ENCODE peak calls at places on chromosomes 2 and 18, in ten cellular contexts. Q, S, X, L, H, W, D, Y, R and C are unnamed samples.

GRCh38 chr2:17643031-17643615 is 102.6 kb downstream of the VSNL1 start:
- DNase-seq in Q (no peak), S (no peak), X (peak; percentile 98), L (no peak), H (no peak), W (no peak), D (peak; percentile 95), Y (no peak), R (peak; percentile 82), C (no peak)

GRCh38 chr18:69770206-69770605 is 177.5 kb downstream of the CD226 start:
- DNase-seq in Q (no peak), S (no peak), X (no peak), L (no peak), H (no peak), W (no peak), D (no peak), Y (no peak), R (no peak), C (no peak)

GRCh38 chr2:239836021-239836765 is 188.9 kb downstream of the NDUFA10 start:
- DNase-seq in Q (no peak), S (no peak), X (no peak), L (no peak), H (no peak), W (no peak), D (no peak), Y (peak; percentile 31), R (no peak), C (no peak)

GRCh38 chr18:24413148-24413547 is 13.3 kb upstream of the IMPACT start:
- DNase-seq in Q (no peak), S (no peak), X (no peak), L (no peak), H (no peak), W (peak; percentile 54), D (peak; percentile 36), Y (no peak), R (peak; percentile 9), C (peak; percentile 75)

GRCh38 chr18:36711813-36712444 is 116.9 kb downstream of the TPGS2 start:
- DNase-seq in Q (no peak), S (no peak), X (peak; percentile 94), L (no peak), H (no peak), W (no peak), D (peak; percentile 95), Y (no peak), R (peak; percentile 41), C (no peak)

GRCh38 chr2:111659361-111660281 is 224.4 kb downstream of the ANAPC1 start:
- DNase-seq in Q (no peak), S (no peak), X (peak; percentile 85), L (no peak), H (no peak), W (no peak), D (peak; percentile 85), Y (peak; percentile 83), R (peak; percentile 79), C (peak; percentile 75)

GRCh38 chr18:75405341-75405740 is 22.2 kb downstream of the SMIM21 start:
- DNase-seq in Q (no peak), S (no peak), X (peak; percentile 45), L (no peak), H (no peak), W (no peak), D (peak; percentile 32), Y (no peak), R (no peak), C (no peak)

GRCh38 chr2:9205963-9206948 is at the start of gene ASAP2:
- DNase-seq in Q (no peak), S (peak; percentile 5), X (peak; percentile 68), L (peak; percentile 27), H (peak; percentile 89), W (peak; percentile 95), D (peak; percentile 68), Y (peak; percentile 87), R (peak; percentile 76), C (peak; percentile 76)

GRCh38 chr2:27264253-27264752 is 1.5 kb upstream of the SLC30A3 start:
- DNase-seq in Q (no peak), S (no peak), X (no peak), L (no peak), H (peak; percentile 60), W (peak; percentile 58), D (no peak), Y (no peak), R (no peak), C (peak; percentile 77)

GRCh38 chr2:170562928-170563327 is 152.2 kb upstream of the SP5 start:
- DNase-seq in Q (no peak), S (no peak), X (no peak), L (no peak), H (no peak), W (no peak), D (no peak), Y (no peak), R (no peak), C (no peak)

GRCh38 chr2:170707821-170708795 is 7.0 kb upstream of the SP5 start:
- DNase-seq in Q (no peak), S (no peak), X (no peak), L (no peak), H (no peak), W (no peak), D (no peak), Y (no peak), R (no peak), C (peak; percentile 27)

GRCh38 chr2:67854103-67854502 is 208.7 kb downstream of the C1D start:
- DNase-seq in Q (no peak), S (no peak), X (no peak), L (no peak), H (peak; percentile 75), W (no peak), D (no peak), Y (no peak), R (no peak), C (no peak)

GRCh38 chr2:240840435-240841060 is 20.5 kb upstream of the KIF1A start:
- DNase-seq in Q (no peak), S (no peak), X (peak; percentile 70), L (no peak), H (peak; percentile 69), W (peak; percentile 81), D (peak; percentile 72), Y (peak; percentile 68), R (peak; percentile 80), C (peak; percentile 83)

GRCh38 chr2:109438773-109439191 is 175.0 kb downstream of the SEPTIN10 start:
- DNase-seq in Q (no peak), S (no peak), X (peak; percentile 86), L (no peak), H (no peak), W (no peak), D (peak; percentile 47), Y (peak; percentile 53), R (peak; percentile 12), C (no peak)

GRCh38 chr18:42413870-42414269 is 458.8 kb downstream of the PIK3C3 start:
- DNase-seq in Q (no peak), S (no peak), X (no peak), L (no peak), H (no peak), W (no peak), D (no peak), Y (no peak), R (peak; percentile 0), C (no peak)

GRCh38 chr2:21251216-21251971 is 127.6 kb downstream of the TDRD15 start:
- DNase-seq in Q (no peak), S (no peak), X (no peak), L (no peak), H (peak; percentile 57), W (no peak), D (no peak), Y (no peak), R (no peak), C (peak; percentile 10)

GRCh38 chr2:176018708-176019107 is 16.6 kb upstream of the LNPK start:
- DNase-seq in Q (no peak), S (no peak), X (no peak), L (no peak), H (no peak), W (no peak), D (peak; percentile 17), Y (no peak), R (no peak), C (no peak)

GRCh38 chr2:181992776-181993175 is 7.1 kb downstream of the PPP1R1C start:
- DNase-seq in Q (no peak), S (no peak), X (no peak), L (no peak), H (no peak), W (no peak), D (no peak), Y (no peak), R (no peak), C (no peak)

GRCh38 chr2:159984034-159984433 is 78.4 kb downstream of the PLA2R1 start:
- DNase-seq in Q (no peak), S (no peak), X (no peak), L (no peak), H (no peak), W (no peak), D (no peak), Y (no peak), R (no peak), C (no peak)

GRCh38 chr2:214601852-214602251 is 191.0 kb downstream of the VWC2L start:
- DNase-seq in Q (no peak), S (no peak), X (no peak), L (no peak), H (no peak), W (no peak), D (no peak), Y (no peak), R (no peak), C (no peak)

GRCh38 chr2:238869293-238870124 is 21.6 kb downstream of the TWIST2 start:
- DNase-seq in Q (no peak), S (no peak), X (peak; percentile 45), L (no peak), H (no peak), W (no peak), D (peak; percentile 45), Y (no peak), R (peak; percentile 76), C (no peak)

GRCh38 chr18:22446906-22447305 is 29.2 kb upstream of the CTAGE1 start:
- DNase-seq in Q (no peak), S (no peak), X (no peak), L (no peak), H (no peak), W (no peak), D (no peak), Y (no peak), R (no peak), C (no peak)

GRCh38 chr2:181356526-181356925 is 100.7 kb upstream of the ITGA4 start:
- DNase-seq in Q (no peak), S (no peak), X (no peak), L (no peak), H (no peak), W (no peak), D (no peak), Y (no peak), R (no peak), C (no peak)

GRCh38 chr18:50315100-50315871 is 27.8 kb upstream of the CXXC1 start:
- DNase-seq in Q (no peak), S (no peak), X (no peak), L (no peak), H (no peak), W (no peak), D (no peak), Y (no peak), R (no peak), C (no peak)

GRCh38 chr18:46010676-46011075 is 43.5 kb upstream of the EPG5 start:
- DNase-seq in Q (no peak), S (no peak), X (no peak), L (no peak), H (no peak), W (no peak), D (no peak), Y (no peak), R (no peak), C (no peak)

GRCh38 chr2:73291093-73291460 is 2.3 kb downstream of the EGR4 start:
- DNase-seq in Q (peak; percentile 25), S (no peak), X (peak; percentile 46), L (peak; percentile 49), H (no peak), W (peak; percentile 94), D (peak; percentile 29), Y (no peak), R (peak; percentile 65), C (peak; percentile 90)

GRCh38 chr2:100446696-100447095 is 23.6 kb upstream of the NMS start:
- DNase-seq in Q (no peak), S (no peak), X (peak; percentile 1), L (no peak), H (no peak), W (no peak), D (peak; percentile 30), Y (no peak), R (no peak), C (no peak)

GRCh38 chr18:55738483-55739114 is 150.6 kb upstream of the TCF4 start:
- DNase-seq in Q (no peak), S (no peak), X (no peak), L (no peak), H (no peak), W (no peak), D (no peak), Y (no peak), R (no peak), C (no peak)